ENCODE peak calls at places on chromosomes 3 and 15, in four cellular contexts. Z, X, C and I are unnamed samples.

GRCh38 chr3:185341616-185342457 is 21.1 kb upstream of the MAP3K13 start:
- DNase-seq in Z (no peak), X (no peak), C (no peak), I (no peak)

GRCh38 chr3:5098346-5098745 is 23.7 kb upstream of the ARL8B start:
- DNase-seq in Z (no peak), X (no peak), C (no peak), I (no peak)

GRCh38 chr3:16508591-16508995 is 4.9 kb downstream of the RFTN1 start:
- DNase-seq in Z (no peak), X (no peak), C (no peak), I (no peak)

GRCh38 chr3:94862703-94863102 is 799.8 kb downstream of the NSUN3 start:
- DNase-seq in Z (no peak), X (peak), C (peak), I (peak)

GRCh38 chr3:17806201-17806600 is 63.8 kb upstream of the TBC1D5 start:
- DNase-seq in Z (no peak), X (no peak), C (no peak), I (no peak)

GRCh38 chr3:46429250-46429649 is 22.2 kb downstream of the CCRL2 start:
- DNase-seq in Z (no peak), X (no peak), C (no peak), I (no peak)

GRCh38 chr3:16174389-16174788 is at the start of gene GALNT15:
- DNase-seq in Z (no peak), X (no peak), C (peak), I (peak)

GRCh38 chr3:10371167-10371566 is 50.3 kb upstream of the SEC13 start:
- DNase-seq in Z (no peak), X (no peak), C (peak), I (peak)

GRCh38 chr3:20225769-20226168 is 39.8 kb upstream of the SGO1 start:
- DNase-seq in Z (no peak), X (peak), C (peak), I (peak)

GRCh38 chr15:42608110-42608531 is 32.7 kb downstream of the STARD9 start:
- DNase-seq in Z (no peak), X (no peak), C (no peak), I (peak)

GRCh38 chr15:89332446-89332845 is 2.2 kb downstream of the POLG start:
- DNase-seq in Z (no peak), X (peak), C (peak), I (peak)

GRCh38 chr3:30644615-30645014 is 38.2 kb downstream of the TGFBR2 start:
- DNase-seq in Z (no peak), X (no peak), C (peak), I (peak)

GRCh38 chr3:4565806-4566501 is 72.8 kb downstream of the ITPR1 start:
- DNase-seq in Z (no peak), X (peak), C (no peak), I (no peak)

GRCh38 chr3:163838769-163839168 is 1239.5 kb downstream of the SI start:
- DNase-seq in Z (no peak), X (no peak), C (no peak), I (no peak)

GRCh38 chr3:8761866-8762265 is 7.5 kb downstream of the OXTR start:
- DNase-seq in Z (no peak), X (no peak), C (no peak), I (no peak)

GRCh38 chr3:4271834-4272233 is 31.3 kb upstream of the SETMAR start:
- DNase-seq in Z (no peak), X (peak), C (peak), I (peak)

GRCh38 chr15:77633913-77634265 is 1.2 kb upstream of the LINGO1 start:
- DNase-seq in Z (no peak), X (no peak), C (no peak), I (no peak)

GRCh38 chr3:142664819-142665218 is 59.0 kb upstream of the TRPC1 start:
- DNase-seq in Z (no peak), X (peak), C (no peak), I (no peak)

GRCh38 chr3:32998631-32999451 is 47.4 kb downstream of the CCR4 start:
- DNase-seq in Z (no peak), X (no peak), C (no peak), I (no peak)

GRCh38 chr15:40891810-40892448 is 2.3 kb upstream of the VPS18 start:
- DNase-seq in Z (no peak), X (peak), C (peak), I (peak)

GRCh38 chr3:138455801-138456716 is 21.6 kb downstream of the ESYT3 start:
- DNase-seq in Z (no peak), X (no peak), C (peak), I (peak)

GRCh38 chr15:32867313-32867626 is 149.5 kb downstream of the GREM1 start:
- DNase-seq in Z (no peak), X (no peak), C (peak), I (peak)

GRCh38 chr3:130457681-130458080 is 59.3 kb upstream of the COL6A6 start:
- DNase-seq in Z (no peak), X (no peak), C (no peak), I (no peak)

GRCh38 chr3:132007617-132008016 is 27.2 kb downstream of the CPNE4 start:
- DNase-seq in Z (no peak), X (no peak), C (no peak), I (no peak)

GRCh38 chr3:16455946-16456345 is 57.6 kb downstream of the RFTN1 start:
- DNase-seq in Z (no peak), X (no peak), C (no peak), I (no peak)

GRCh38 chr15:75823860-75824613 is 19.2 kb upstream of the UBE2Q2 start:
- DNase-seq in Z (no peak), X (peak), C (peak), I (peak)
- H3K4me3 ChIP-seq in Z (no peak), X (no peak), C (no peak), I (no peak)

GRCh38 chr3:140007946-140008692 is 73.1 kb downstream of the CLSTN2 start:
- DNase-seq in Z (no peak), X (no peak), C (no peak), I (no peak)

GRCh38 chr3:140006331-140006730 is 71.3 kb downstream of the CLSTN2 start:
- DNase-seq in Z (no peak), X (no peak), C (no peak), I (no peak)

GRCh38 chr3:140004271-140004670 is 69.3 kb downstream of the CLSTN2 start:
- DNase-seq in Z (no peak), X (no peak), C (no peak), I (no peak)

GRCh38 chr3:140008693-140008980 is 73.7 kb downstream of the CLSTN2 start:
- DNase-seq in Z (no peak), X (no peak), C (no peak), I (no peak)

GRCh38 chr3:140007081-140007480 is 72.1 kb downstream of the CLSTN2 start:
- DNase-seq in Z (no peak), X (no peak), C (no peak), I (no peak)
- TF ChIP-seq CTCF in Z (no peak), X (no peak), C (no peak), I (no peak)

GRCh38 chr3:23776352-23776891 is 29.3 kb upstream of the UBE2E1 start:
- DNase-seq in Z (no peak), X (no peak), C (peak), I (peak)
- H3K4me3 ChIP-seq in Z (no peak), X (no peak), C (no peak), I (no peak)

GRCh38 chr3:24154003-24154695 is 209.1 kb downstream of the NR1D2 start:
- DNase-seq in Z (no peak), X (no peak), C (no peak), I (no peak)

GRCh38 chr3:24145981-24146822 is 201.1 kb downstream of the NR1D2 start:
- DNase-seq in Z (no peak), X (no peak), C (peak), I (peak)

GRCh38 chr3:24151595-24151994 is 206.5 kb downstream of the NR1D2 start:
- DNase-seq in Z (no peak), X (no peak), C (peak), I (peak)

GRCh38 chr3:24145481-24145880 is 200.4 kb downstream of the NR1D2 start:
- DNase-seq in Z (no peak), X (no peak), C (peak), I (no peak)

GRCh38 chr3:24149032-24149431 is 203.9 kb downstream of the NR1D2 start:
- DNase-seq in Z (no peak), X (no peak), C (no peak), I (no peak)
- TF ChIP-seq CTCF in Z (no peak), X (no peak), C (peak), I (peak)

GRCh38 chr15:74788042-74788715 is 6.3 kb downstream of the CSK start:
- DNase-seq in Z (no peak), X (no peak), C (no peak), I (no peak)
- H3K4me3 ChIP-seq in Z (no peak), X (no peak), C (no peak), I (no peak)

GRCh38 chr3:96467639-96468038 is 346.8 kb upstream of the EPHA6 start:
- DNase-seq in Z (no peak), X (no peak), C (no peak), I (no peak)

GRCh38 chr3:96465521-96465920 is 348.9 kb upstream of the EPHA6 start:
- DNase-seq in Z (no peak), X (no peak), C (no peak), I (no peak)

DNA sequence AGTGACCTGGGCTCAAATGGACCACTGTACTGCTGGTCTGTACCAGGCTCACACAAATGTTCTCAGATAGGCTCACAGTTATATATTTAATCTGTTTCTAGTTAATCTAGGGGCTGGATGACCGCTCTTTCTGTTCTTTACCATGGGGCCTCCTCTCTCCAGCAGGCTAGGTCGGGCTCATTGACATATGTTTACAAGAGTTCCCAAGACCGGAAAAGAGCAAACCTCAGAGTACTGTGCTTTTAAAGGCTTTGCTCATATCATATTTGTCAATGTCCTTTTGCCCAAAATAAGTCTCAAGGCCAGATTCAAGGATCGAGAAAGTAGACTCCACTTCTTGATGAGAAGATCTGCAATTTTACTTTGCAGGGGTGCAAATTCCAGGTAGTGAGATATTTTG is 348.0 kb upstream of the EPHA6 start:
- DNase-seq in Z (no peak), X (no peak), C (no peak), I (no peak)
- TF ChIP-seq CTCF in Z (no peak), X (no peak), C (no peak), I (no peak)

DNA sequence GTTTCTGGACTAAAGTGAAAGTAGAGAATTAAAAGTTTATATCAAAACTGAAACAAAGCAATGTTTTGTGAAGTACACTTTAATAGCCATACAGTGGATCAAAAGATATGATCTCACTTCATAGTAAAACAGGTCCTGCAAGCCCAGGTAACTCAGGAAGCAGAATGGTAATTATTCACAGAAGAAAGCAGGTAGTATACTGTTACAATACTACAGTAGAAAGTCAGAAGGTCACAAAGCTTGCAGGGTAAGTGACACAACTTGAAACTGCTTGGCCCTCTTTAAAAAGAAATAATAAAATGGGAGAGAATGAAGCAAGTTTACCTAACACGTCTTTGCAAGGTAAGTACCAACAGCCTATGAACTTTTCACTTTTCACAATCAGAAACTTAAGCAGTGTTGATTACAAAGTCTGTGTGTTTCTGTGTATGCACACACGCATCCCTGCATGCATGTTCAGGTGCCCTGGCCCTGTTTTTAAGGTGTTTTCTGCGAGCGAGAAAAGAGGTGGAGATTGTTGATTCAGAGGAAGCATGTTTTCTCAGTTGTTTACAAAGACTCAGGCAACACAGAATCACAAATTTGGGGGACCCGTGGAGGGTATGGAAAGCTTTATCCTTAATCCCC is at the start of gene NAALADL2:
- DNase-seq in Z (no peak), X (no peak), C (no peak), I (no peak)
- H3K4me3 ChIP-seq in Z (no peak), X (no peak), C (no peak), I (no peak)